ENCODE peak calls at places on chromosomes 6 and 20, in seven cellular contexts. G is GM06990, A is EH, L is Kasumi-1, W is heart left ventricle, Q is H1, R is H9. U is an unnamed sample.

GRCh38 chr6:150336299-150336698 is 32.5 kb upstream of the IYD start:
- DNase-seq in G (no peak), A (peak), L (no peak), W (no peak), Q (no peak), R (no peak), U (no peak)

GRCh38 chr6:89371849-89372505 is 19.5 kb upstream of the UBE2J1 start:
- DNase-seq in G (peak), A (peak), L (peak), W (peak), Q (no peak), R (peak), U (peak)

GRCh38 chr6:111605100-111605748 is 454 bp downstream of the TRAF3IP2 start:
- DNase-seq in G (peak), A (peak), L (peak), W (peak), Q (peak), R (peak), U (peak)

GRCh38 chr20:31566658-31567379 is 38.3 kb upstream of the ID1 start:
- DNase-seq in G (no peak), A (no peak), L (no peak), W (no peak), Q (no peak), R (peak), U (peak)

GRCh38 chr6:21033095-21033494 is 498.8 kb downstream of the CDKAL1 start:
- DNase-seq in G (no peak), A (no peak), L (no peak), W (no peak), Q (no peak), R (no peak), U (no peak)

GRCh38 chr6:149114167-149114566 is 203.3 kb upstream of the TAB2 start:
- DNase-seq in G (no peak), A (no peak), L (no peak), W (peak), Q (no peak), R (no peak), U (no peak)

GRCh38 chr20:8519887-8520286 is 387.8 kb downstream of the PLCB1 start:
- DNase-seq in G (no peak), A (no peak), L (no peak), W (no peak), Q (no peak), R (no peak), U (no peak)

GRCh38 chr20:50594231-50594590 is 84.0 kb downstream of the PTPN1 start:
- DNase-seq in G (no peak), A (peak), L (no peak), W (no peak), Q (no peak), R (no peak), U (peak)

GRCh38 chr6:33566182-33567084 is 13.6 kb downstream of the BAK1 start:
- DNase-seq in G (no peak), A (peak), L (no peak), W (no peak), Q (no peak), R (no peak), U (no peak)

GRCh38 chr20:58553841-58554240 is 38.6 kb upstream of the APCDD1L start:
- DNase-seq in G (no peak), A (peak), L (no peak), W (no peak), Q (no peak), R (peak), U (no peak)

GRCh38 chr6:149884215-149884614 is 13.7 kb downstream of the RAET1E start:
- DNase-seq in G (no peak), A (peak), L (no peak), W (no peak), Q (no peak), R (peak), U (peak)

U was measured in H7.